ENCODE peak calls at places on chromosomes 6 and 20, in eight cellular contexts. One of them, this sample, is unnamed.

GRCh38 chr6:115393821-115394220 is 666.9 kb downstream of the FRK start:
- DNase-seq in cardiac muscle cell: no peak
- DNase-seq in breast epithelium: no peak
- DNase-seq in SJSA1: no peak
- DNase-seq in ovary: no peak
- DNase-seq in HCT116: no peak
- DNase-seq in vagina: no peak
- DNase-seq in heart left ventricle: no peak
- DNase-seq in this sample: no peak

GRCh38 chr20:42974347-42974746 is 215.4 kb downstream of the PTPRT start:
- DNase-seq in cardiac muscle cell: no peak
- DNase-seq in breast epithelium: no peak
- DNase-seq in SJSA1: no peak
- DNase-seq in ovary: no peak
- DNase-seq in HCT116: no peak
- DNase-seq in vagina: no peak
- DNase-seq in heart left ventricle: no peak
- DNase-seq in this sample: no peak

GRCh38 chr6:42449917-42450313 is 1.8 kb downstream of the TRERF1 start:
- DNase-seq in cardiac muscle cell: no peak
- DNase-seq in breast epithelium: no peak
- DNase-seq in SJSA1: no peak
- DNase-seq in ovary: no peak
- DNase-seq in HCT116: no peak
- DNase-seq in vagina: no peak
- DNase-seq in heart left ventricle: no peak
- DNase-seq in this sample: no peak

GRCh38 chr6:130178692-130179091 is 44.1 kb downstream of the SAMD3 start:
- DNase-seq in cardiac muscle cell: no peak
- DNase-seq in breast epithelium: no peak
- DNase-seq in SJSA1: peak; percentile 74
- DNase-seq in ovary: no peak
- DNase-seq in HCT116: peak; percentile 68
- DNase-seq in vagina: no peak
- DNase-seq in heart left ventricle: no peak
- DNase-seq in this sample: no peak

GRCh38 chr6:99905209-99906106 is 88.6 kb downstream of the MCHR2 start:
- DNase-seq in cardiac muscle cell: peak; percentile 73
- DNase-seq in breast epithelium: no peak
- DNase-seq in SJSA1: no peak
- DNase-seq in ovary: no peak
- DNase-seq in HCT116: peak; percentile 60
- DNase-seq in vagina: no peak
- DNase-seq in heart left ventricle: no peak
- DNase-seq in this sample: peak; percentile 36

GRCh38 chr6:152356659-152357058 is 280.5 kb downstream of the SYNE1 start:
- DNase-seq in cardiac muscle cell: no peak
- DNase-seq in breast epithelium: no peak
- DNase-seq in SJSA1: no peak
- DNase-seq in ovary: no peak
- DNase-seq in HCT116: peak; percentile 27
- DNase-seq in vagina: no peak
- DNase-seq in heart left ventricle: no peak
- DNase-seq in this sample: no peak

GRCh38 chr6:17193376-17193775 is 87.8 kb upstream of the RBM24 start:
- DNase-seq in cardiac muscle cell: no peak
- DNase-seq in breast epithelium: no peak
- DNase-seq in SJSA1: no peak
- DNase-seq in ovary: no peak
- DNase-seq in HCT116: no peak
- DNase-seq in vagina: no peak
- DNase-seq in heart left ventricle: no peak
- DNase-seq in this sample: no peak

GRCh38 chr20:44650777-44651493 is 564 bp downstream of the ADA start:
- DNase-seq in cardiac muscle cell: no peak
- DNase-seq in breast epithelium: no peak
- DNase-seq in SJSA1: no peak
- DNase-seq in ovary: no peak
- DNase-seq in HCT116: no peak
- DNase-seq in vagina: no peak
- DNase-seq in heart left ventricle: no peak
- DNase-seq in this sample: no peak

GRCh38 chr6:149566372-149567193 is at the start of gene GINM1:
- DNase-seq in cardiac muscle cell: peak; percentile 64
- DNase-seq in breast epithelium: peak; percentile 63
- DNase-seq in SJSA1: peak; percentile 54
- DNase-seq in ovary: peak; percentile 47
- DNase-seq in HCT116: no peak
- DNase-seq in vagina: no peak
- DNase-seq in heart left ventricle: peak; percentile 54
- DNase-seq in this sample: peak; percentile 52

GRCh38 chr6:170200458-170200891 is 90.4 kb downstream of the DLL1 start:
- DNase-seq in cardiac muscle cell: no peak
- DNase-seq in breast epithelium: no peak
- DNase-seq in SJSA1: peak; percentile 30
- DNase-seq in ovary: no peak
- DNase-seq in HCT116: no peak
- DNase-seq in vagina: peak; percentile 91
- DNase-seq in heart left ventricle: peak; percentile 17
- DNase-seq in this sample: peak; percentile 10

GRCh38 chr6:2810092-2810671 is 31.5 kb downstream of the SERPINB1 start:
- DNase-seq in cardiac muscle cell: no peak
- DNase-seq in breast epithelium: no peak
- DNase-seq in SJSA1: no peak
- DNase-seq in ovary: no peak
- DNase-seq in HCT116: peak; percentile 96
- DNase-seq in vagina: no peak
- DNase-seq in heart left ventricle: no peak
- DNase-seq in this sample: peak; percentile 79

GRCh38 chr6:167769408-167770190 is 57.1 kb upstream of the AFDN start:
- DNase-seq in cardiac muscle cell: no peak
- DNase-seq in breast epithelium: no peak
- DNase-seq in SJSA1: no peak
- DNase-seq in ovary: no peak
- DNase-seq in HCT116: no peak
- DNase-seq in vagina: no peak
- DNase-seq in heart left ventricle: no peak
- DNase-seq in this sample: no peak

GRCh38 chr6:52543729-52544324 is 33.0 kb downstream of the TRAM2 start:
- DNase-seq in cardiac muscle cell: no peak
- DNase-seq in breast epithelium: no peak
- DNase-seq in SJSA1: peak; percentile 67
- DNase-seq in ovary: no peak
- DNase-seq in HCT116: no peak
- DNase-seq in vagina: no peak
- DNase-seq in heart left ventricle: no peak
- DNase-seq in this sample: no peak

GRCh38 chr20:22583773-22584629 is at the start of gene FOXA2:
- DNase-seq in cardiac muscle cell: peak; percentile 10
- DNase-seq in breast epithelium: no peak
- DNase-seq in SJSA1: peak; percentile 78
- DNase-seq in ovary: no peak
- DNase-seq in HCT116: no peak
- DNase-seq in vagina: no peak
- DNase-seq in heart left ventricle: no peak
- DNase-seq in this sample: peak; percentile 95

GRCh38 chr6:125262026-125263013 is 39.4 kb downstream of the HDDC2 start:
- DNase-seq in cardiac muscle cell: no peak
- DNase-seq in breast epithelium: no peak
- DNase-seq in SJSA1: peak; percentile 75
- DNase-seq in ovary: no peak
- DNase-seq in HCT116: no peak
- DNase-seq in vagina: no peak
- DNase-seq in heart left ventricle: no peak
- DNase-seq in this sample: no peak

GRCh38 chr6:99611148-99611547 is 4.5 kb downstream of the PRDM13 start:
- DNase-seq in cardiac muscle cell: no peak
- DNase-seq in breast epithelium: no peak
- DNase-seq in SJSA1: no peak
- DNase-seq in ovary: no peak
- DNase-seq in HCT116: no peak
- DNase-seq in vagina: no peak
- DNase-seq in heart left ventricle: no peak
- DNase-seq in this sample: no peak

GRCh38 chr20:44010162-44010704 is 95.6 kb downstream of the TOX2 start:
- DNase-seq in cardiac muscle cell: no peak
- DNase-seq in breast epithelium: no peak
- DNase-seq in SJSA1: no peak
- DNase-seq in ovary: no peak
- DNase-seq in HCT116: no peak
- DNase-seq in vagina: no peak
- DNase-seq in heart left ventricle: no peak
- DNase-seq in this sample: no peak

GRCh38 chr6:155347800-155348199 is 33.5 kb upstream of the TFB1M start:
- DNase-seq in cardiac muscle cell: no peak
- DNase-seq in breast epithelium: no peak
- DNase-seq in SJSA1: no peak
- DNase-seq in ovary: no peak
- DNase-seq in HCT116: no peak
- DNase-seq in vagina: no peak
- DNase-seq in heart left ventricle: no peak
- DNase-seq in this sample: no peak

GRCh38 chr6:155349129-155349528 is 34.8 kb upstream of the TFB1M start:
- DNase-seq in cardiac muscle cell: no peak
- DNase-seq in breast epithelium: no peak
- DNase-seq in SJSA1: no peak
- DNase-seq in ovary: no peak
- DNase-seq in HCT116: no peak
- DNase-seq in vagina: no peak
- DNase-seq in heart left ventricle: no peak
- DNase-seq in this sample: no peak

GRCh38 chr6:155352130-155352420 is 37.8 kb upstream of the TFB1M start:
- DNase-seq in cardiac muscle cell: no peak
- DNase-seq in breast epithelium: no peak
- DNase-seq in SJSA1: no peak
- DNase-seq in ovary: no peak
- DNase-seq in HCT116: no peak
- DNase-seq in vagina: no peak
- DNase-seq in heart left ventricle: no peak
- DNase-seq in this sample: no peak

GRCh38 chr6:155351273-155352129 is 37.2 kb upstream of the TFB1M start:
- DNase-seq in cardiac muscle cell: no peak
- DNase-seq in breast epithelium: no peak
- DNase-seq in SJSA1: no peak
- DNase-seq in ovary: no peak
- DNase-seq in HCT116: no peak
- DNase-seq in vagina: no peak
- DNase-seq in heart left ventricle: no peak
- DNase-seq in this sample: no peak

GRCh38 chr6:155349956-155350355 is 35.7 kb upstream of the TFB1M start:
- DNase-seq in cardiac muscle cell: no peak
- DNase-seq in breast epithelium: no peak
- DNase-seq in SJSA1: no peak
- DNase-seq in ovary: no peak
- DNase-seq in HCT116: no peak
- DNase-seq in vagina: no peak
- DNase-seq in heart left ventricle: no peak
- DNase-seq in this sample: no peak
- H3K9me3 ChIP-seq in cardiac muscle cell: no peaks in the 10 kb centered on the region
- H3K9me3 ChIP-seq in breast epithelium: peaks cover 30% of the 10 kb centered on the region
- H3K9me3 ChIP-seq in SJSA1: peaks cover 6% of the 10 kb centered on the region
- H3K9me3 ChIP-seq in ovary: no peaks in the 10 kb centered on the region
- H3K9me3 ChIP-seq in HCT116: peaks cover 7% of the 10 kb centered on the region
- H3K9me3 ChIP-seq in vagina: peaks cover 14% of the 10 kb centered on the region
- H3K9me3 ChIP-seq in heart left ventricle: peaks cover 57% of the 10 kb centered on the region
- H3K9me3 ChIP-seq in this sample: no peaks in the 10 kb centered on the region

GRCh38 chr20:50916257-50916656 is 15.0 kb downstream of the ADNP start:
- DNase-seq in cardiac muscle cell: peak; percentile 78
- DNase-seq in breast epithelium: no peak
- DNase-seq in SJSA1: no peak
- DNase-seq in ovary: no peak
- DNase-seq in HCT116: no peak
- DNase-seq in vagina: no peak
- DNase-seq in heart left ventricle: no peak
- DNase-seq in this sample: no peak
- H3K4me1 ChIP-seq in cardiac muscle cell: peaks cover 42% of the 10 kb centered on the region
- H3K4me1 ChIP-seq in breast epithelium: no peaks in the 10 kb centered on the region
- H3K4me1 ChIP-seq in SJSA1: peaks cover 14% of the 10 kb centered on the region
- H3K4me1 ChIP-seq in ovary: peaks cover 21% of the 10 kb centered on the region
- H3K4me1 ChIP-seq in HCT116: peaks cover 14% of the 10 kb centered on the region
- H3K4me1 ChIP-seq in vagina: peaks cover 97% of the 10 kb centered on the region
- H3K4me1 ChIP-seq in heart left ventricle: peaks cover 14% of the 10 kb centered on the region
- H3K4me1 ChIP-seq in this sample: peaks cover 69% of the 10 kb centered on the region

GRCh38 chr6:159693128-159693893 is at the start of gene SOD2:
- DNase-seq in cardiac muscle cell: peak; percentile 93
- DNase-seq in breast epithelium: peak; percentile 74
- DNase-seq in SJSA1: peak; percentile 81
- DNase-seq in ovary: peak; percentile 82
- DNase-seq in HCT116: peak; percentile 61
- DNase-seq in vagina: no peak
- DNase-seq in heart left ventricle: peak; percentile 87
- DNase-seq in this sample: peak; percentile 96

GRCh38 chr6:159691963-159692287 is 1.1 kb downstream of the SOD2 start:
- DNase-seq in cardiac muscle cell: no peak
- DNase-seq in breast epithelium: no peak
- DNase-seq in SJSA1: no peak
- DNase-seq in ovary: peak; percentile 20
- DNase-seq in HCT116: no peak
- DNase-seq in vagina: no peak
- DNase-seq in heart left ventricle: no peak
- DNase-seq in this sample: no peak

GRCh38 chr6:159692303-159693127 is 526 bp downstream of the SOD2 start:
- DNase-seq in cardiac muscle cell: peak; percentile 64
- DNase-seq in breast epithelium: no peak
- DNase-seq in SJSA1: peak; percentile 56
- DNase-seq in ovary: peak; percentile 42
- DNase-seq in HCT116: no peak
- DNase-seq in vagina: no peak
- DNase-seq in heart left ventricle: peak; percentile 57
- DNase-seq in this sample: peak; percentile 63

GRCh38 chr6:159693894-159694545 is 979 bp upstream of the SOD2 start:
- DNase-seq in cardiac muscle cell: peak; percentile 18
- DNase-seq in breast epithelium: no peak
- DNase-seq in SJSA1: no peak
- DNase-seq in ovary: no peak
- DNase-seq in HCT116: no peak
- DNase-seq in vagina: no peak
- DNase-seq in heart left ventricle: peak; percentile 65
- DNase-seq in this sample: peak; percentile 67

GRCh38 chr6:159695984-159696383 is 2.9 kb upstream of the SOD2 start:
- DNase-seq in cardiac muscle cell: no peak
- DNase-seq in breast epithelium: no peak
- DNase-seq in SJSA1: no peak
- DNase-seq in ovary: no peak
- DNase-seq in HCT116: no peak
- DNase-seq in vagina: no peak
- DNase-seq in heart left ventricle: no peak
- DNase-seq in this sample: no peak
- H3K27ac ChIP-seq in cardiac muscle cell: no peak overlapping the region
- H3K27ac ChIP-seq in breast epithelium: no peak overlapping the region
- H3K27ac ChIP-seq in SJSA1: no peak overlapping the region
- H3K27ac ChIP-seq in ovary: no peak overlapping the region
- H3K27ac ChIP-seq in HCT116: no peak overlapping the region
- H3K27ac ChIP-seq in vagina: no peak overlapping the region
- H3K27ac ChIP-seq in heart left ventricle: no peak overlapping the region
- H3K27ac ChIP-seq in this sample: no peak overlapping the region

DNA sequence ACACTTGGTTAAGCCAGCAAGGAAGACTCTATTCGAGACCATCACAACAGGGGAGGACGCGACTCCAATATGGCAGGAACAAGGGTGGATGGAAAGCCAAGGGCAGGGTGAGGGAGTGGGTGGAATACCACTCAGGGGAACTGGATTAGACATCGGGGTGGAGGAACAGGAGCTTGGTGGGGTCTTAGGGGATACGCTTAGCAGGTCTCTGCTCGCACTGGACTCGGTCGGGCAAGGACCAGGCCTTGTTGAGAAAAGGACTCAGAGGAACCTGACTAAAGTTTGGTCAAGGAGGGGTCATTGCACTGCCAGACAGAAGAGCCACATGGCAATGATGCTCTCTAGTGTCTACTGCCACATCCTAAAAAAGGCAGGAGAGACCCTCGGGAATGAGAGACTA is 10.5 kb downstream of the DUSP22 start:
- DNase-seq in cardiac muscle cell: no peak
- DNase-seq in breast epithelium: no peak
- DNase-seq in SJSA1: no peak
- DNase-seq in ovary: no peak
- DNase-seq in HCT116: no peak
- DNase-seq in vagina: no peak
- DNase-seq in heart left ventricle: no peak
- DNase-seq in this sample: no peak
- H3K9me3 ChIP-seq in cardiac muscle cell: peaks cover 8% of the 10 kb centered on the region
- H3K9me3 ChIP-seq in breast epithelium: no peaks in the 10 kb centered on the region
- H3K9me3 ChIP-seq in SJSA1: no peaks in the 10 kb centered on the region
- H3K9me3 ChIP-seq in ovary: no peaks in the 10 kb centered on the region
- H3K9me3 ChIP-seq in HCT116: peaks cover 13% of the 10 kb centered on the region
- H3K9me3 ChIP-seq in vagina: no peaks in the 10 kb centered on the region
- H3K9me3 ChIP-seq in heart left ventricle: no peaks in the 10 kb centered on the region
- H3K9me3 ChIP-seq in this sample: no peaks in the 10 kb centered on the region

This sample was measured in body of pancreas.